ENCODE peak calls at places on chromosomes 11 and 22, in eight cellular contexts. One of them, this sample, is unnamed.

GRCh38 chr11:18408558-18409242 is 3.4 kb upstream of the LDHC start:
- DNase-seq in heart left ventricle: no peak
- DNase-seq in tibial nerve: no peak
- DNase-seq in adrenal gland: no peak
- DNase-seq in IMR-90: peak; percentile 8
- DNase-seq in A549: no peak
- DNase-seq in HepG2: no peak
- DNase-seq in body of pancreas: no peak
- DNase-seq in this sample: no peak

GRCh38 chr11:67698247-67698646 is 23.8 kb upstream of the ALDH3B2 start:
- DNase-seq in adrenal gland: no peak
- DNase-seq in IMR-90: no peak
- DNase-seq in tibial nerve: no peak
- DNase-seq in A549: peak; percentile 34
- DNase-seq in HepG2: peak; percentile 49
- DNase-seq in body of pancreas: no peak
- DNase-seq in heart left ventricle: no peak
- DNase-seq in this sample: no peak

GRCh38 chr11:16956538-16957153 is 57.6 kb downstream of the PLEKHA7 start:
- DNase-seq in tibial nerve: no peak
- DNase-seq in HepG2: no peak
- DNase-seq in heart left ventricle: no peak
- DNase-seq in adrenal gland: no peak
- DNase-seq in IMR-90: no peak
- DNase-seq in body of pancreas: no peak
- DNase-seq in A549: no peak
- DNase-seq in this sample: no peak

GRCh38 chr22:50548046-50548912 is 2.6 kb downstream of the KLHDC7B start:
- DNase-seq in tibial nerve: no peak
- DNase-seq in body of pancreas: peak; percentile 39
- DNase-seq in A549: no peak
- DNase-seq in heart left ventricle: no peak
- DNase-seq in HepG2: no peak
- DNase-seq in adrenal gland: no peak
- DNase-seq in IMR-90: no peak
- DNase-seq in this sample: no peak

GRCh38 chr11:122071680-122072321 is 44.2 kb downstream of the BLID start:
- DNase-seq in heart left ventricle: no peak
- DNase-seq in adrenal gland: no peak
- DNase-seq in tibial nerve: no peak
- DNase-seq in A549: no peak
- DNase-seq in IMR-90: no peak
- DNase-seq in HepG2: no peak
- DNase-seq in body of pancreas: no peak
- DNase-seq in this sample: no peak

GRCh38 chr11:131109256-131109655 is 193.0 kb upstream of the SNX19 start:
- DNase-seq in A549: no peak
- DNase-seq in body of pancreas: no peak
- DNase-seq in tibial nerve: no peak
- DNase-seq in heart left ventricle: no peak
- DNase-seq in adrenal gland: no peak
- DNase-seq in IMR-90: peak; percentile 79
- DNase-seq in HepG2: no peak
- DNase-seq in this sample: no peak

GRCh38 chr11:77580712-77581337 is 8.9 kb upstream of the AQP11 start:
- DNase-seq in adrenal gland: no peak
- DNase-seq in heart left ventricle: no peak
- DNase-seq in IMR-90: peak; percentile 21
- DNase-seq in body of pancreas: no peak
- DNase-seq in tibial nerve: no peak
- DNase-seq in A549: no peak
- DNase-seq in HepG2: no peak
- DNase-seq in this sample: no peak

GRCh38 chr11:43376594-43376993 is 17.9 kb downstream of the TTC17 start:
- DNase-seq in HepG2: peak; percentile 25
- DNase-seq in IMR-90: peak; percentile 90
- DNase-seq in body of pancreas: no peak
- DNase-seq in heart left ventricle: no peak
- DNase-seq in tibial nerve: no peak
- DNase-seq in adrenal gland: no peak
- DNase-seq in A549: no peak
- DNase-seq in this sample: no peak

GRCh38 chr11:2886191-2886894 is 768 bp upstream of the CDKN1C start:
- DNase-seq in heart left ventricle: peak; percentile 71
- DNase-seq in adrenal gland: no peak
- DNase-seq in IMR-90: no peak
- DNase-seq in A549: no peak
- DNase-seq in HepG2: no peak
- DNase-seq in tibial nerve: no peak
- DNase-seq in body of pancreas: no peak
- DNase-seq in this sample: peak; percentile 75

GRCh38 chr11:33721291-33721840 is 14.9 kb downstream of the CD59 start:
- DNase-seq in body of pancreas: no peak
- DNase-seq in adrenal gland: no peak
- DNase-seq in heart left ventricle: no peak
- DNase-seq in IMR-90: peak; percentile 79
- DNase-seq in tibial nerve: no peak
- DNase-seq in HepG2: no peak
- DNase-seq in A549: no peak
- DNase-seq in this sample: no peak

GRCh38 chr22:49880281-49880680 is 26.6 kb downstream of the ZBED4 start:
- DNase-seq in adrenal gland: no peak
- DNase-seq in body of pancreas: no peak
- DNase-seq in tibial nerve: no peak
- DNase-seq in A549: no peak
- DNase-seq in IMR-90: no peak
- DNase-seq in heart left ventricle: no peak
- DNase-seq in HepG2: no peak
- DNase-seq in this sample: no peak

DNA sequence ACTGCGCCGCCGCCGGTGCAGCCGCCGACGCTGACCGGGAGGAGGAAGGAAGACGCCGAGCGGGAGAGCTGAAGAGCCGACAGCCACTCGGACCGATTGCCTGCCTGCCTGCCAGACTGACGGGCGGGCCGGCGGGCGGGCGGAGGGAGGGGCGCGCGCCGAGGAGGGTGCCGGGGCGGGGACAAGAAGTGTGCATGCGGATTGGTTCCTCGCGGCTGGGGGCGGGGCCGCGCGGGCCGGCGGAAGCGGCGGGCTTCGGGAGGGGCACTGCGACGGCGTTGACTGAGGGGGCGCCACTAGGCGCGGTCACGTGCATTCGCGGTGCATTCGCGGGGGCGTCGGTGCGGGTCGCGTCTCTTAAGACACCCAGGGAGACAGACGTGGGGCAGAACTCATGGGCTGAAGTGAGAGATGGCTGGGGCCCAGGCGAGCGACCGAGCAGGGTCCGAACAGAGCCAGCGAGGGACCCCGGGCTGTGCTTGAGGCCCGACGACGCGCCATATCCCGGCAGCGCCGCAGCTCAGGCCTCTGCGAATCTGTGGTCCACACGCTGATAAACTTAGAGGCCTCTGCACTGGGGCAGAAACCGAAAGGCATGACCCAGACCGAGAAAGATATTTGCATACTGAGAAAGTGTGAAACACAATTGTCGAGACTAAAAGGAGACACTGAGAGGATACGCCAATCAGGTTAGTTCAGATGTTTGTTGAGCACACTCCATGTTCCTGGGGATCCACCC is at the start of gene MAPK1:
- DNase-seq in IMR-90: peak; percentile 81
- DNase-seq in A549: peak; percentile 58
- DNase-seq in tibial nerve: peak; percentile 88
- DNase-seq in adrenal gland: peak; percentile 91
- DNase-seq in body of pancreas: peak; percentile 92
- DNase-seq in heart left ventricle: peak; percentile 95
- DNase-seq in HepG2: peak; percentile 79
- DNase-seq in this sample: peak; percentile 92
- TF ChIP-seq POLR2A in IMR-90: peak; percentile 86
- TF ChIP-seq POLR2A in A549: peak; percentile 66
- TF ChIP-seq POLR2A in tibial nerve: peak; percentile 62
- TF ChIP-seq POLR2A in adrenal gland: peak; percentile 86
- TF ChIP-seq POLR2A in body of pancreas: peak; percentile 77
- TF ChIP-seq POLR2A in heart left ventricle: peak; percentile 88
- TF ChIP-seq POLR2A in HepG2: peak; percentile 92
- TF ChIP-seq POLR2A in this sample: peak; percentile 62

GRCh38 chr11:69992943-69993694 is 85.0 kb upstream of the ANO1 start:
- DNase-seq in tibial nerve: no peak
- DNase-seq in IMR-90: no peak
- DNase-seq in heart left ventricle: no peak
- DNase-seq in body of pancreas: no peak
- DNase-seq in HepG2: no peak
- DNase-seq in adrenal gland: no peak
- DNase-seq in A549: no peak
- DNase-seq in this sample: no peak
- H3K27ac ChIP-seq in tibial nerve: no peak overlapping the region
- H3K27ac ChIP-seq in IMR-90: no peak overlapping the region
- H3K27ac ChIP-seq in heart left ventricle: no peak overlapping the region
- H3K27ac ChIP-seq in body of pancreas: no peak overlapping the region
- H3K27ac ChIP-seq in HepG2: no peak overlapping the region
- H3K27ac ChIP-seq in adrenal gland: no peak overlapping the region
- H3K27ac ChIP-seq in A549: no peak overlapping the region
- H3K27ac ChIP-seq in this sample: no peak overlapping the region

GRCh38 chr22:35303029-35303624 is 3.4 kb downstream of the TOM1 start:
- DNase-seq in adrenal gland: no peak
- DNase-seq in A549: no peak
- DNase-seq in heart left ventricle: no peak
- DNase-seq in HepG2: no peak
- DNase-seq in IMR-90: no peak
- DNase-seq in tibial nerve: no peak
- DNase-seq in body of pancreas: no peak
- DNase-seq in this sample: no peak

GRCh38 chr22:35305525-35306070 is 5.9 kb downstream of the TOM1 start:
- DNase-seq in IMR-90: no peak
- DNase-seq in body of pancreas: no peak
- DNase-seq in adrenal gland: no peak
- DNase-seq in A549: no peak
- DNase-seq in HepG2: no peak
- DNase-seq in heart left ventricle: no peak
- DNase-seq in tibial nerve: no peak
- DNase-seq in this sample: no peak

GRCh38 chr22:35299217-35299716 is 427 bp upstream of the TOM1 start:
- DNase-seq in HepG2: no peak
- DNase-seq in IMR-90: no peak
- DNase-seq in heart left ventricle: no peak
- DNase-seq in tibial nerve: no peak
- DNase-seq in A549: no peak
- DNase-seq in body of pancreas: no peak
- DNase-seq in adrenal gland: peak; percentile 71
- DNase-seq in this sample: no peak

GRCh38 chr22:35301370-35301874 is 1.7 kb downstream of the TOM1 start:
- DNase-seq in adrenal gland: peak; percentile 88
- DNase-seq in IMR-90: peak; percentile 96
- DNase-seq in heart left ventricle: no peak
- DNase-seq in HepG2: peak; percentile 93
- DNase-seq in body of pancreas: no peak
- DNase-seq in tibial nerve: peak; percentile 18
- DNase-seq in A549: peak; percentile 44
- DNase-seq in this sample: no peak

DNA sequence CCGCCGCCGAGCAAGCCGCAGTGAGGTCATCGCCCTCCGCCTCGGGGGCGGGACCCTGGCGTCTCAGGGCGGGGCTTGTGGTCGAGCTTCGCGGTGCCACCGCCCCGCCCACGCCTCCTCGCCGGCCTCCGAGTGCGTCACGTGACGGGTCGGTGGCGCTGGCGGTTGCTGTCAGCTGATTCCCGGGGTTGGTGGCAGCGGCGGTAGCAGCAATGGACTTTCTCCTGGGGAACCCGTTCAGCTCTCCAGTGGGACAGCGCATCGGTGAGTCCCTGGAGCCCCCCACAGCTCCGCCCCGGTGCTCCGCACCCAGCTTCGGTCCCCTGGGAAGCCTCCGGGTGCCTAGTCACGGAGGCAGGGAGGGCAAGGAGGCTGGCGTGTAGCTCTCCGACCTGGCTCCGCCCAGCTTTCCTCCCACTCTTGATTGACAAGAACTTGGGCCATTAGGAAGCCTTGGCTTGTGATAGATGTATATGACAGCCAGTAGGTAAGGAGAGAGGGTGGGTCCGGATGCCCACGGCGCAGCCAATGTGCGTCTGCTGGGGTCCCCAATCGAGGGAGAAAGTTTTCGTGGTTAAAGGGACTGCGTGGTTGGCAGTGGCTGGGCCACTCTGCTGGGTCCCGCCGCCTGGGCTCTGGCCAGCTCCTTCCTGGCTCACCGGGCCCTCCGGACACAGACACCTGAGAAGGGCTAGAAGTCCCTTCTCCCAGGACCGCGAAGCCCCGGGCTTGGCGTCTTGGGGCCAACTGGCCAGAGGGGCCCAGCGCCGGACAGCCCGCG is at the start of gene TOM1:
- DNase-seq in IMR-90: peak; percentile 99
- DNase-seq in tibial nerve: peak; percentile 99
- DNase-seq in adrenal gland: peak; percentile 98
- DNase-seq in body of pancreas: peak; percentile 98
- DNase-seq in HepG2: peak; percentile 97
- DNase-seq in A549: peak; percentile 94
- DNase-seq in heart left ventricle: peak; percentile 98
- DNase-seq in this sample: peak; percentile 96
- TF ChIP-seq POLR2A in IMR-90: peak; percentile 93
- TF ChIP-seq POLR2A in tibial nerve: peak; percentile 73
- TF ChIP-seq POLR2A in adrenal gland: peak; percentile 97
- TF ChIP-seq POLR2A in body of pancreas: peak; percentile 88
- TF ChIP-seq POLR2A in HepG2: peak; percentile 88
- TF ChIP-seq POLR2A in A549: peak; percentile 43
- TF ChIP-seq POLR2A in heart left ventricle: peak; percentile 91
- TF ChIP-seq POLR2A in this sample: peak; percentile 85

GRCh38 chr22:38756631-38757463 is 1.0 kb upstream of the SUN2 start:
- DNase-seq in HepG2: no peak
- DNase-seq in adrenal gland: no peak
- DNase-seq in heart left ventricle: peak; percentile 34
- DNase-seq in body of pancreas: peak; percentile 37
- DNase-seq in IMR-90: no peak
- DNase-seq in A549: no peak
- DNase-seq in tibial nerve: no peak
- DNase-seq in this sample: no peak

GRCh38 chr22:38759005-38759404 is 3.2 kb upstream of the SUN2 start:
- DNase-seq in heart left ventricle: no peak
- DNase-seq in tibial nerve: no peak
- DNase-seq in A549: no peak
- DNase-seq in IMR-90: no peak
- DNase-seq in body of pancreas: no peak
- DNase-seq in adrenal gland: no peak
- DNase-seq in HepG2: no peak
- DNase-seq in this sample: no peak

GRCh38 chr22:38758276-38758945 is 2.6 kb upstream of the SUN2 start:
- DNase-seq in A549: no peak
- DNase-seq in adrenal gland: no peak
- DNase-seq in tibial nerve: no peak
- DNase-seq in body of pancreas: no peak
- DNase-seq in IMR-90: no peak
- DNase-seq in HepG2: no peak
- DNase-seq in heart left ventricle: no peak
- DNase-seq in this sample: no peak

GRCh38 chr22:38755911-38756532 is at the start of gene SUN2:
- DNase-seq in tibial nerve: peak; percentile 89
- DNase-seq in IMR-90: peak; percentile 77
- DNase-seq in HepG2: peak; percentile 69
- DNase-seq in body of pancreas: peak; percentile 94
- DNase-seq in adrenal gland: peak; percentile 92
- DNase-seq in heart left ventricle: peak; percentile 97
- DNase-seq in A549: peak; percentile 84
- DNase-seq in this sample: peak; percentile 93

DNA sequence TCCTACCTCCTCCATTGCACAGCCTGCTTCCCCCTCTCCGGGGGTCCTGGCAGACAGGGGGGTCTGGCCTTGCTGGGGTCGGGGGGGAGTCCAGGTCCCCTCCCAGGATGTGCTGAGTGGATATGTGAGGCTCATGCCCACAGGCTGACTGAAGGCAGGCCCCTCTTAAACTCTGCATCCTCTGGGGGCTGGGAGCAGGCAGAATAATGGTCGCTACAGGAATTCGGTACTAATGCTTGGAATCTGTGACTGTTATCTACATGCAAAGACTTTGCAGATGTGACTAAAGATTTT is 1.6 kb upstream of the SUN2 start:
- DNase-seq in heart left ventricle: no peak
- DNase-seq in A549: no peak
- DNase-seq in adrenal gland: no peak
- DNase-seq in body of pancreas: no peak
- DNase-seq in IMR-90: no peak
- DNase-seq in HepG2: no peak
- DNase-seq in tibial nerve: no peak
- DNase-seq in this sample: no peak
- H3K27ac ChIP-seq in heart left ventricle: no peak overlapping the region
- H3K27ac ChIP-seq in A549: no peak overlapping the region
- H3K27ac ChIP-seq in adrenal gland: no peak overlapping the region
- H3K27ac ChIP-seq in body of pancreas: no peak overlapping the region
- H3K27ac ChIP-seq in IMR-90: no peak overlapping the region
- H3K27ac ChIP-seq in HepG2: no peak overlapping the region
- H3K27ac ChIP-seq in tibial nerve: no peak overlapping the region
- H3K27ac ChIP-seq in this sample: no peak overlapping the region

This sample was measured in ovary.